ENCODE peak calls at places on chromosomes 7 and 10, in eight cellular contexts. One of them, this sample, is unnamed.

GRCh38 chr10:103284170-103284569 is 7.2 kb downstream of the INA start:
- DNase-seq in NCI-H1694 treated with DMSO at 0.1 percent for 48 hours: no peak
- DNase-seq in substantia nigra: no peak
- DNase-seq in HT-29: no peak
- DNase-seq in NCI-H2029: no peak
- DNase-seq in PC-9: peak
- DNase-seq in psoas muscle: no peak
- DNase-seq in GM12892: no peak
- DNase-seq in this sample: no peak

GRCh38 chr10:48455055-48455391 is 148.5 kb downstream of the MAPK8 start:
- DNase-seq in NCI-H1694 treated with DMSO at 0.1 percent for 48 hours: no peak
- DNase-seq in substantia nigra: no peak
- DNase-seq in HT-29: no peak
- DNase-seq in NCI-H2029: no peak
- DNase-seq in PC-9: no peak
- DNase-seq in psoas muscle: no peak
- DNase-seq in GM12892: no peak
- DNase-seq in this sample: no peak

GRCh38 chr7:6375346-6376101 is 72.2 kb downstream of the DAGLB start:
- DNase-seq in NCI-H1694 treated with DMSO at 0.1 percent for 48 hours: no peak
- DNase-seq in substantia nigra: no peak
- DNase-seq in HT-29: peak
- DNase-seq in NCI-H2029: no peak
- DNase-seq in PC-9: no peak
- DNase-seq in psoas muscle: peak
- DNase-seq in GM12892: no peak
- DNase-seq in this sample: peak

GRCh38 chr7:18053177-18053928 is 25.7 kb upstream of the PRPS1L1 start:
- DNase-seq in NCI-H1694 treated with DMSO at 0.1 percent for 48 hours: no peak
- DNase-seq in substantia nigra: no peak
- DNase-seq in HT-29: no peak
- DNase-seq in NCI-H2029: no peak
- DNase-seq in PC-9: no peak
- DNase-seq in psoas muscle: no peak
- DNase-seq in GM12892: no peak
- DNase-seq in this sample: no peak

GRCh38 chr7:147279516-147279915 is 1162.9 kb downstream of the CNTNAP2 start:
- DNase-seq in NCI-H1694 treated with DMSO at 0.1 percent for 48 hours: no peak
- DNase-seq in substantia nigra: no peak
- DNase-seq in HT-29: no peak
- DNase-seq in NCI-H2029: peak
- DNase-seq in PC-9: no peak
- DNase-seq in psoas muscle: no peak
- DNase-seq in GM12892: no peak
- DNase-seq in this sample: no peak

GRCh38 chr10:12847361-12847975 is 154.0 kb downstream of the CCDC3 start:
- DNase-seq in NCI-H1694 treated with DMSO at 0.1 percent for 48 hours: no peak
- DNase-seq in substantia nigra: no peak
- DNase-seq in HT-29: peak
- DNase-seq in NCI-H2029: no peak
- DNase-seq in PC-9: no peak
- DNase-seq in psoas muscle: no peak
- DNase-seq in GM12892: no peak
- DNase-seq in this sample: peak

GRCh38 chr7:155009570-155010157 is 6.7 kb upstream of the PAXIP1 start:
- DNase-seq in NCI-H1694 treated with DMSO at 0.1 percent for 48 hours: no peak
- DNase-seq in substantia nigra: no peak
- DNase-seq in HT-29: peak
- DNase-seq in NCI-H2029: no peak
- DNase-seq in PC-9: no peak
- DNase-seq in psoas muscle: no peak
- DNase-seq in GM12892: no peak
- DNase-seq in this sample: peak

GRCh38 chr7:116671681-116672595 is at the start of gene MET:
- DNase-seq in NCI-H1694 treated with DMSO at 0.1 percent for 48 hours: peak
- DNase-seq in substantia nigra: peak
- DNase-seq in HT-29: peak
- DNase-seq in NCI-H2029: peak
- DNase-seq in PC-9: peak
- DNase-seq in psoas muscle: peak
- DNase-seq in GM12892: peak
- DNase-seq in this sample: peak

GRCh38 chr7:46197833-46198540 is 276.9 kb upstream of the IGFBP3 start:
- DNase-seq in NCI-H1694 treated with DMSO at 0.1 percent for 48 hours: no peak
- DNase-seq in substantia nigra: no peak
- DNase-seq in HT-29: no peak
- DNase-seq in NCI-H2029: no peak
- DNase-seq in PC-9: no peak
- DNase-seq in psoas muscle: no peak
- DNase-seq in GM12892: no peak
- DNase-seq in this sample: no peak

GRCh38 chr10:79352035-79352595 is 4.8 kb downstream of the PPIF start:
- DNase-seq in NCI-H1694 treated with DMSO at 0.1 percent for 48 hours: no peak
- DNase-seq in substantia nigra: no peak
- DNase-seq in HT-29: no peak
- DNase-seq in NCI-H2029: no peak
- DNase-seq in PC-9: no peak
- DNase-seq in psoas muscle: no peak
- DNase-seq in GM12892: no peak
- DNase-seq in this sample: no peak

GRCh38 chr7:129947701-129948100 is 5.1 kb downstream of the UBE2H start:
- DNase-seq in NCI-H1694 treated with DMSO at 0.1 percent for 48 hours: no peak
- DNase-seq in substantia nigra: no peak
- DNase-seq in HT-29: no peak
- DNase-seq in NCI-H2029: no peak
- DNase-seq in PC-9: no peak
- DNase-seq in psoas muscle: no peak
- DNase-seq in GM12892: no peak
- DNase-seq in this sample: no peak

GRCh38 chr10:4474829-4475228 is 351.2 kb upstream of the AKR1E2 start:
- DNase-seq in NCI-H1694 treated with DMSO at 0.1 percent for 48 hours: no peak
- DNase-seq in substantia nigra: no peak
- DNase-seq in HT-29: peak
- DNase-seq in NCI-H2029: no peak
- DNase-seq in PC-9: peak
- DNase-seq in psoas muscle: no peak
- DNase-seq in GM12892: no peak
- DNase-seq in this sample: no peak

GRCh38 chr7:105690286-105690915 is 109.1 kb upstream of the EFCAB10 start:
- DNase-seq in NCI-H1694 treated with DMSO at 0.1 percent for 48 hours: no peak
- DNase-seq in substantia nigra: no peak
- DNase-seq in HT-29: no peak
- DNase-seq in NCI-H2029: no peak
- DNase-seq in PC-9: no peak
- DNase-seq in psoas muscle: no peak
- DNase-seq in GM12892: no peak
- DNase-seq in this sample: peak

GRCh38 chr7:37411444-37412034 is 37.1 kb downstream of the ELMO1 start:
- DNase-seq in NCI-H1694 treated with DMSO at 0.1 percent for 48 hours: no peak
- DNase-seq in substantia nigra: no peak
- DNase-seq in HT-29: no peak
- DNase-seq in NCI-H2029: no peak
- DNase-seq in PC-9: no peak
- DNase-seq in psoas muscle: no peak
- DNase-seq in GM12892: no peak
- DNase-seq in this sample: no peak

GRCh38 chr7:93817004-93817403 is 73.5 kb downstream of the TFPI2 start:
- DNase-seq in NCI-H1694 treated with DMSO at 0.1 percent for 48 hours: no peak
- DNase-seq in substantia nigra: no peak
- DNase-seq in HT-29: no peak
- DNase-seq in NCI-H2029: no peak
- DNase-seq in PC-9: no peak
- DNase-seq in psoas muscle: no peak
- DNase-seq in GM12892: no peak
- DNase-seq in this sample: no peak

GRCh38 chr7:83468251-83468739 is 180.6 kb downstream of the SEMA3E start:
- DNase-seq in NCI-H1694 treated with DMSO at 0.1 percent for 48 hours: peak
- DNase-seq in substantia nigra: peak
- DNase-seq in HT-29: peak
- DNase-seq in NCI-H2029: peak
- DNase-seq in PC-9: peak
- DNase-seq in psoas muscle: peak
- DNase-seq in GM12892: peak
- DNase-seq in this sample: peak

GRCh38 chr7:77238703-77239136 is 39.1 kb upstream of the FGL2 start:
- DNase-seq in NCI-H1694 treated with DMSO at 0.1 percent for 48 hours: peak
- DNase-seq in substantia nigra: no peak
- DNase-seq in HT-29: no peak
- DNase-seq in NCI-H2029: no peak
- DNase-seq in PC-9: no peak
- DNase-seq in psoas muscle: no peak
- DNase-seq in GM12892: no peak
- DNase-seq in this sample: no peak

GRCh38 chr7:155992974-155993373 is 180.7 kb upstream of the SHH start:
- DNase-seq in NCI-H1694 treated with DMSO at 0.1 percent for 48 hours: no peak
- DNase-seq in substantia nigra: no peak
- DNase-seq in HT-29: no peak
- DNase-seq in NCI-H2029: no peak
- DNase-seq in PC-9: no peak
- DNase-seq in psoas muscle: no peak
- DNase-seq in GM12892: no peak
- DNase-seq in this sample: no peak

GRCh38 chr10:1159131-1160061 is 103.2 kb downstream of the WDR37 start:
- DNase-seq in NCI-H1694 treated with DMSO at 0.1 percent for 48 hours: no peak
- DNase-seq in substantia nigra: no peak
- DNase-seq in HT-29: no peak
- DNase-seq in NCI-H2029: no peak
- DNase-seq in PC-9: no peak
- DNase-seq in psoas muscle: no peak
- DNase-seq in GM12892: no peak
- DNase-seq in this sample: no peak

This sample was measured in NCI-H82.